ENCODE peak calls at places on chromosomes 13 and 19, in ten cellular contexts. One of them, this sample, is unnamed.

GRCh38 chr13:79398915-79399314 is 7.1 kb downstream of the RBM26 start:
- DNase-seq in Panc1: no peak
- DNase-seq in heart right ventricle: no peak
- DNase-seq in amniotic stem cell: no peak
- DNase-seq in fibroblast of lung: peak; percentile 10
- DNase-seq in CD4-positive, alpha-beta memory T cell: no peak
- DNase-seq in T-helper 17 cell: no peak
- DNase-seq in skeletal muscle cell: no peak
- DNase-seq in stimulated activated CD4-positive, alpha-beta T cell treated with anti-CD3 and anti-CD28 coated beads, TNF-alpha, amount 100 ng/mL, for 24 hours: no peak
- DNase-seq in left lung: no peak
- DNase-seq in this sample: peak; percentile 40

GRCh38 chr19:1882089-1882785 is 3.1 kb downstream of the ABHD17A start:
- DNase-seq in heart right ventricle: no peak
- DNase-seq in fibroblast of lung: no peak
- DNase-seq in Panc1: no peak
- DNase-seq in skeletal muscle cell: no peak
- DNase-seq in left lung: no peak
- DNase-seq in stimulated activated CD4-positive, alpha-beta T cell treated with anti-CD3 and anti-CD28 coated beads, TNF-alpha, amount 100 ng/mL, for 24 hours: peak; percentile 65
- DNase-seq in amniotic stem cell: no peak
- DNase-seq in CD4-positive, alpha-beta memory T cell: peak; percentile 82
- DNase-seq in T-helper 17 cell: peak; percentile 51
- DNase-seq in this sample: no peak

GRCh38 chr13:66329988-66330429 is 900.1 kb downstream of the PCDH9 start:
- DNase-seq in amniotic stem cell: no peak
- DNase-seq in skeletal muscle cell: no peak
- DNase-seq in CD4-positive, alpha-beta memory T cell: no peak
- DNase-seq in Panc1: no peak
- DNase-seq in fibroblast of lung: no peak
- DNase-seq in left lung: no peak
- DNase-seq in heart right ventricle: no peak
- DNase-seq in T-helper 17 cell: no peak
- DNase-seq in stimulated activated CD4-positive, alpha-beta T cell treated with anti-CD3 and anti-CD28 coated beads, TNF-alpha, amount 100 ng/mL, for 24 hours: no peak
- DNase-seq in this sample: peak; percentile 18

GRCh38 chr19:38213911-38214625 is 10.0 kb downstream of the DPF1 start:
- DNase-seq in heart right ventricle: no peak
- DNase-seq in stimulated activated CD4-positive, alpha-beta T cell treated with anti-CD3 and anti-CD28 coated beads, TNF-alpha, amount 100 ng/mL, for 24 hours: peak; percentile 67
- DNase-seq in fibroblast of lung: peak; percentile 29
- DNase-seq in T-helper 17 cell: peak; percentile 36
- DNase-seq in Panc1: no peak
- DNase-seq in CD4-positive, alpha-beta memory T cell: peak; percentile 59
- DNase-seq in amniotic stem cell: no peak
- DNase-seq in left lung: no peak
- DNase-seq in skeletal muscle cell: peak; percentile 20
- DNase-seq in this sample: no peak

GRCh38 chr19:43674630-43674982 is 4.6 kb upstream of the PLAUR start:
- DNase-seq in amniotic stem cell: no peak
- DNase-seq in CD4-positive, alpha-beta memory T cell: no peak
- DNase-seq in skeletal muscle cell: no peak
- DNase-seq in left lung: no peak
- DNase-seq in T-helper 17 cell: no peak
- DNase-seq in Panc1: no peak
- DNase-seq in stimulated activated CD4-positive, alpha-beta T cell treated with anti-CD3 and anti-CD28 coated beads, TNF-alpha, amount 100 ng/mL, for 24 hours: no peak
- DNase-seq in fibroblast of lung: peak; percentile 37
- DNase-seq in heart right ventricle: peak; percentile 19
- DNase-seq in this sample: peak; percentile 58

GRCh38 chr13:113664751-113665581 is 2.1 kb upstream of the GRK1 start:
- DNase-seq in skeletal muscle cell: no peak
- DNase-seq in fibroblast of lung: no peak
- DNase-seq in Panc1: no peak
- DNase-seq in stimulated activated CD4-positive, alpha-beta T cell treated with anti-CD3 and anti-CD28 coated beads, TNF-alpha, amount 100 ng/mL, for 24 hours: no peak
- DNase-seq in T-helper 17 cell: no peak
- DNase-seq in CD4-positive, alpha-beta memory T cell: no peak
- DNase-seq in amniotic stem cell: no peak
- DNase-seq in left lung: peak; percentile 69
- DNase-seq in heart right ventricle: no peak
- DNase-seq in this sample: no peak

GRCh38 chr19:45156231-45156630 is 4.6 kb downstream of the NKPD1 start:
- DNase-seq in left lung: no peak
- DNase-seq in heart right ventricle: no peak
- DNase-seq in fibroblast of lung: no peak
- DNase-seq in stimulated activated CD4-positive, alpha-beta T cell treated with anti-CD3 and anti-CD28 coated beads, TNF-alpha, amount 100 ng/mL, for 24 hours: no peak
- DNase-seq in amniotic stem cell: no peak
- DNase-seq in skeletal muscle cell: no peak
- DNase-seq in T-helper 17 cell: no peak
- DNase-seq in Panc1: no peak
- DNase-seq in CD4-positive, alpha-beta memory T cell: no peak
- DNase-seq in this sample: no peak

GRCh38 chr13:114161644-114162532 is 17.2 kb upstream of the CFAP97D2 start:
- DNase-seq in left lung: peak; percentile 92
- DNase-seq in heart right ventricle: peak; percentile 29
- DNase-seq in skeletal muscle cell: no peak
- DNase-seq in Panc1: no peak
- DNase-seq in T-helper 17 cell: no peak
- DNase-seq in stimulated activated CD4-positive, alpha-beta T cell treated with anti-CD3 and anti-CD28 coated beads, TNF-alpha, amount 100 ng/mL, for 24 hours: peak; percentile 50
- DNase-seq in amniotic stem cell: no peak
- DNase-seq in fibroblast of lung: peak; percentile 49
- DNase-seq in CD4-positive, alpha-beta memory T cell: no peak
- DNase-seq in this sample: no peak

GRCh38 chr19:44813331-44814131 is 4.6 kb downstream of the BCAM start:
- DNase-seq in skeletal muscle cell: no peak
- DNase-seq in stimulated activated CD4-positive, alpha-beta T cell treated with anti-CD3 and anti-CD28 coated beads, TNF-alpha, amount 100 ng/mL, for 24 hours: no peak
- DNase-seq in Panc1: no peak
- DNase-seq in fibroblast of lung: no peak
- DNase-seq in left lung: no peak
- DNase-seq in heart right ventricle: no peak
- DNase-seq in amniotic stem cell: no peak
- DNase-seq in CD4-positive, alpha-beta memory T cell: no peak
- DNase-seq in T-helper 17 cell: no peak
- DNase-seq in this sample: no peak

GRCh38 chr13:75318138-75318833 is 163.7 kb downstream of the TBC1D4 start:
- DNase-seq in Panc1: no peak
- DNase-seq in left lung: no peak
- DNase-seq in heart right ventricle: no peak
- DNase-seq in stimulated activated CD4-positive, alpha-beta T cell treated with anti-CD3 and anti-CD28 coated beads, TNF-alpha, amount 100 ng/mL, for 24 hours: peak; percentile 14
- DNase-seq in T-helper 17 cell: no peak
- DNase-seq in amniotic stem cell: no peak
- DNase-seq in skeletal muscle cell: no peak
- DNase-seq in CD4-positive, alpha-beta memory T cell: no peak
- DNase-seq in fibroblast of lung: no peak
- DNase-seq in this sample: no peak

GRCh38 chr19:1412995-1413889 is 5.9 kb downstream of the DAZAP1 start:
- DNase-seq in amniotic stem cell: no peak
- DNase-seq in CD4-positive, alpha-beta memory T cell: no peak
- DNase-seq in Panc1: no peak
- DNase-seq in stimulated activated CD4-positive, alpha-beta T cell treated with anti-CD3 and anti-CD28 coated beads, TNF-alpha, amount 100 ng/mL, for 24 hours: no peak
- DNase-seq in T-helper 17 cell: no peak
- DNase-seq in heart right ventricle: no peak
- DNase-seq in skeletal muscle cell: no peak
- DNase-seq in left lung: peak; percentile 79
- DNase-seq in fibroblast of lung: no peak
- DNase-seq in this sample: no peak

GRCh38 chr13:113952151-113952982 is 21.5 kb downstream of the C13orf46 start:
- DNase-seq in heart right ventricle: no peak
- DNase-seq in amniotic stem cell: no peak
- DNase-seq in left lung: peak; percentile 65
- DNase-seq in CD4-positive, alpha-beta memory T cell: no peak
- DNase-seq in fibroblast of lung: no peak
- DNase-seq in Panc1: no peak
- DNase-seq in T-helper 17 cell: no peak
- DNase-seq in skeletal muscle cell: no peak
- DNase-seq in stimulated activated CD4-positive, alpha-beta T cell treated with anti-CD3 and anti-CD28 coated beads, TNF-alpha, amount 100 ng/mL, for 24 hours: no peak
- DNase-seq in this sample: no peak

GRCh38 chr13:27273658-27274425 is 3.2 kb downstream of the RASL11A start:
- DNase-seq in stimulated activated CD4-positive, alpha-beta T cell treated with anti-CD3 and anti-CD28 coated beads, TNF-alpha, amount 100 ng/mL, for 24 hours: no peak
- DNase-seq in T-helper 17 cell: no peak
- DNase-seq in amniotic stem cell: no peak
- DNase-seq in fibroblast of lung: peak; percentile 83
- DNase-seq in Panc1: no peak
- DNase-seq in skeletal muscle cell: no peak
- DNase-seq in heart right ventricle: peak; percentile 32
- DNase-seq in CD4-positive, alpha-beta memory T cell: no peak
- DNase-seq in left lung: no peak
- DNase-seq in this sample: no peak

GRCh38 chr19:17910776-17911360 is 21.9 kb upstream of the CCDC124 start:
- DNase-seq in heart right ventricle: no peak
- DNase-seq in fibroblast of lung: no peak
- DNase-seq in skeletal muscle cell: no peak
- DNase-seq in CD4-positive, alpha-beta memory T cell: no peak
- DNase-seq in T-helper 17 cell: no peak
- DNase-seq in Panc1: no peak
- DNase-seq in stimulated activated CD4-positive, alpha-beta T cell treated with anti-CD3 and anti-CD28 coated beads, TNF-alpha, amount 100 ng/mL, for 24 hours: no peak
- DNase-seq in amniotic stem cell: no peak
- DNase-seq in left lung: no peak
- DNase-seq in this sample: no peak

GRCh38 chr19:8081569-8082550 is 29.3 kb downstream of the CCL25 start:
- DNase-seq in CD4-positive, alpha-beta memory T cell: no peak
- DNase-seq in amniotic stem cell: no peak
- DNase-seq in T-helper 17 cell: no peak
- DNase-seq in skeletal muscle cell: no peak
- DNase-seq in fibroblast of lung: peak; percentile 22
- DNase-seq in stimulated activated CD4-positive, alpha-beta T cell treated with anti-CD3 and anti-CD28 coated beads, TNF-alpha, amount 100 ng/mL, for 24 hours: no peak
- DNase-seq in left lung: no peak
- DNase-seq in Panc1: no peak
- DNase-seq in heart right ventricle: no peak
- DNase-seq in this sample: peak; percentile 2

GRCh38 chr13:30355405-30355741 is 48.0 kb upstream of the KATNAL1 start:
- DNase-seq in amniotic stem cell: no peak
- DNase-seq in heart right ventricle: no peak
- DNase-seq in stimulated activated CD4-positive, alpha-beta T cell treated with anti-CD3 and anti-CD28 coated beads, TNF-alpha, amount 100 ng/mL, for 24 hours: no peak
- DNase-seq in skeletal muscle cell: no peak
- DNase-seq in fibroblast of lung: no peak
- DNase-seq in T-helper 17 cell: no peak
- DNase-seq in Panc1: no peak
- DNase-seq in CD4-positive, alpha-beta memory T cell: no peak
- DNase-seq in left lung: peak; percentile 83
- DNase-seq in this sample: no peak

GRCh38 chr13:112986470-112986869 is 17.5 kb downstream of the MCF2L start:
- DNase-seq in fibroblast of lung: no peak
- DNase-seq in skeletal muscle cell: no peak
- DNase-seq in CD4-positive, alpha-beta memory T cell: no peak
- DNase-seq in left lung: peak; percentile 67
- DNase-seq in T-helper 17 cell: no peak
- DNase-seq in amniotic stem cell: no peak
- DNase-seq in stimulated activated CD4-positive, alpha-beta T cell treated with anti-CD3 and anti-CD28 coated beads, TNF-alpha, amount 100 ng/mL, for 24 hours: no peak
- DNase-seq in Panc1: no peak
- DNase-seq in heart right ventricle: no peak
- DNase-seq in this sample: no peak

GRCh38 chr13:79775830-79776229 is 294.9 kb downstream of the NDFIP2 start:
- DNase-seq in CD4-positive, alpha-beta memory T cell: no peak
- DNase-seq in stimulated activated CD4-positive, alpha-beta T cell treated with anti-CD3 and anti-CD28 coated beads, TNF-alpha, amount 100 ng/mL, for 24 hours: no peak
- DNase-seq in skeletal muscle cell: peak; percentile 49
- DNase-seq in left lung: no peak
- DNase-seq in amniotic stem cell: peak; percentile 28
- DNase-seq in fibroblast of lung: peak; percentile 88
- DNase-seq in heart right ventricle: peak; percentile 36
- DNase-seq in Panc1: peak; percentile 12
- DNase-seq in T-helper 17 cell: no peak
- DNase-seq in this sample: peak; percentile 75

GRCh38 chr19:4922530-4923378 is 13.5 kb downstream of the UHRF1 start:
- DNase-seq in amniotic stem cell: no peak
- DNase-seq in stimulated activated CD4-positive, alpha-beta T cell treated with anti-CD3 and anti-CD28 coated beads, TNF-alpha, amount 100 ng/mL, for 24 hours: no peak
- DNase-seq in Panc1: no peak
- DNase-seq in heart right ventricle: no peak
- DNase-seq in skeletal muscle cell: no peak
- DNase-seq in left lung: no peak
- DNase-seq in CD4-positive, alpha-beta memory T cell: no peak
- DNase-seq in fibroblast of lung: no peak
- DNase-seq in T-helper 17 cell: no peak
- DNase-seq in this sample: no peak

GRCh38 chr13:104461049-104461448 is 1394.8 kb upstream of the SLC10A2 start:
- DNase-seq in Panc1: no peak
- DNase-seq in left lung: no peak
- DNase-seq in heart right ventricle: no peak
- DNase-seq in stimulated activated CD4-positive, alpha-beta T cell treated with anti-CD3 and anti-CD28 coated beads, TNF-alpha, amount 100 ng/mL, for 24 hours: no peak
- DNase-seq in fibroblast of lung: no peak
- DNase-seq in CD4-positive, alpha-beta memory T cell: no peak
- DNase-seq in amniotic stem cell: no peak
- DNase-seq in T-helper 17 cell: no peak
- DNase-seq in skeletal muscle cell: no peak
- DNase-seq in this sample: no peak

GRCh38 chr19:47093841-47094240 is 19.7 kb downstream of the ZC3H4 start:
- DNase-seq in amniotic stem cell: no peak
- DNase-seq in T-helper 17 cell: no peak
- DNase-seq in stimulated activated CD4-positive, alpha-beta T cell treated with anti-CD3 and anti-CD28 coated beads, TNF-alpha, amount 100 ng/mL, for 24 hours: peak; percentile 26
- DNase-seq in fibroblast of lung: no peak
- DNase-seq in Panc1: no peak
- DNase-seq in heart right ventricle: no peak
- DNase-seq in skeletal muscle cell: no peak
- DNase-seq in CD4-positive, alpha-beta memory T cell: no peak
- DNase-seq in left lung: no peak
- DNase-seq in this sample: no peak

GRCh38 chr13:74136089-74136658 is 2.0 kb upstream of the KLF12 start:
- DNase-seq in stimulated activated CD4-positive, alpha-beta T cell treated with anti-CD3 and anti-CD28 coated beads, TNF-alpha, amount 100 ng/mL, for 24 hours: peak; percentile 39
- DNase-seq in CD4-positive, alpha-beta memory T cell: peak; percentile 56
- DNase-seq in skeletal muscle cell: no peak
- DNase-seq in T-helper 17 cell: peak; percentile 29
- DNase-seq in left lung: peak; percentile 76
- DNase-seq in Panc1: no peak
- DNase-seq in amniotic stem cell: peak; percentile 16
- DNase-seq in heart right ventricle: peak; percentile 33
- DNase-seq in fibroblast of lung: peak; percentile 67
- DNase-seq in this sample: peak; percentile 49

GRCh38 chr19:11453468-11454341 is 18.3 kb downstream of the PRKCSH start:
- DNase-seq in amniotic stem cell: no peak
- DNase-seq in T-helper 17 cell: no peak
- DNase-seq in CD4-positive, alpha-beta memory T cell: no peak
- DNase-seq in fibroblast of lung: no peak
- DNase-seq in heart right ventricle: no peak
- DNase-seq in Panc1: no peak
- DNase-seq in skeletal muscle cell: no peak
- DNase-seq in stimulated activated CD4-positive, alpha-beta T cell treated with anti-CD3 and anti-CD28 coated beads, TNF-alpha, amount 100 ng/mL, for 24 hours: peak; percentile 25
- DNase-seq in left lung: no peak
- DNase-seq in this sample: no peak

GRCh38 chr13:45300190-45300985 is 40.6 kb downstream of the TPT1 start:
- DNase-seq in stimulated activated CD4-positive, alpha-beta T cell treated with anti-CD3 and anti-CD28 coated beads, TNF-alpha, amount 100 ng/mL, for 24 hours: no peak
- DNase-seq in fibroblast of lung: no peak
- DNase-seq in heart right ventricle: no peak
- DNase-seq in Panc1: no peak
- DNase-seq in left lung: no peak
- DNase-seq in T-helper 17 cell: no peak
- DNase-seq in CD4-positive, alpha-beta memory T cell: no peak
- DNase-seq in amniotic stem cell: no peak
- DNase-seq in skeletal muscle cell: no peak
- DNase-seq in this sample: no peak

GRCh38 chr19:42515241-42515832 is 12.9 kb downstream of the CEACAM1 start:
- DNase-seq in CD4-positive, alpha-beta memory T cell: no peak
- DNase-seq in left lung: no peak
- DNase-seq in amniotic stem cell: no peak
- DNase-seq in skeletal muscle cell: no peak
- DNase-seq in T-helper 17 cell: no peak
- DNase-seq in stimulated activated CD4-positive, alpha-beta T cell treated with anti-CD3 and anti-CD28 coated beads, TNF-alpha, amount 100 ng/mL, for 24 hours: no peak
- DNase-seq in heart right ventricle: no peak
- DNase-seq in fibroblast of lung: no peak
- DNase-seq in Panc1: no peak
- DNase-seq in this sample: no peak

GRCh38 chr13:95643471-95643813 is 1.1 kb downstream of the DZIP1 start:
- DNase-seq in CD4-positive, alpha-beta memory T cell: no peak
- DNase-seq in amniotic stem cell: no peak
- DNase-seq in Panc1: no peak
- DNase-seq in left lung: no peak
- DNase-seq in stimulated activated CD4-positive, alpha-beta T cell treated with anti-CD3 and anti-CD28 coated beads, TNF-alpha, amount 100 ng/mL, for 24 hours: no peak
- DNase-seq in skeletal muscle cell: no peak
- DNase-seq in T-helper 17 cell: no peak
- DNase-seq in fibroblast of lung: peak; percentile 60
- DNase-seq in heart right ventricle: no peak
- DNase-seq in this sample: peak; percentile 29

This sample was measured in HCEC 1CT.